ENCODE peak calls at places on chromosomes 16 and 17, in five cellular contexts. One of them, this sample, is unnamed.

GRCh38 chr16:68722119-68723024 is 14.7 kb upstream of the CDH1 start:
- DNase-seq in neural progenitor cell: no peak
- DNase-seq in NCI-H82: peak; percentile 47
- DNase-seq in mesothelial cell of epicardium: no peak
- DNase-seq in CD4-positive, alpha-beta T cell: no peak
- DNase-seq in this sample: no peak

GRCh38 chr17:83203073-83203471 is 123.7 kb downstream of the METRNL start:
- DNase-seq in neural progenitor cell: no peak
- DNase-seq in NCI-H82: no peak
- DNase-seq in mesothelial cell of epicardium: no peak
- DNase-seq in CD4-positive, alpha-beta T cell: no peak
- DNase-seq in this sample: peak; percentile 39

GRCh38 chr16:68592466-68593337 is 52.4 kb upstream of the CDH3 start:
- DNase-seq in neural progenitor cell: no peak
- DNase-seq in NCI-H82: no peak
- DNase-seq in mesothelial cell of epicardium: no peak
- DNase-seq in CD4-positive, alpha-beta T cell: no peak
- DNase-seq in this sample: no peak

GRCh38 chr16:4190934-4191333 is 50.9 kb downstream of the SRL start:
- DNase-seq in neural progenitor cell: no peak
- DNase-seq in NCI-H82: no peak
- DNase-seq in mesothelial cell of epicardium: no peak
- DNase-seq in CD4-positive, alpha-beta T cell: no peak
- DNase-seq in this sample: no peak

GRCh38 chr17:35257080-35257701 is 14.3 kb downstream of the SLFN5 start:
- DNase-seq in neural progenitor cell: no peak
- DNase-seq in NCI-H82: no peak
- DNase-seq in mesothelial cell of epicardium: no peak
- DNase-seq in CD4-positive, alpha-beta T cell: no peak
- DNase-seq in this sample: no peak

GRCh38 chr16:88287219-88287618 is 95.5 kb upstream of the ZNF469 start:
- DNase-seq in neural progenitor cell: no peak
- DNase-seq in NCI-H82: peak; percentile 1
- DNase-seq in mesothelial cell of epicardium: no peak
- DNase-seq in CD4-positive, alpha-beta T cell: no peak
- DNase-seq in this sample: peak; percentile 17

GRCh38 chr17:76469991-76470739 is 2.8 kb downstream of the AANAT start:
- DNase-seq in neural progenitor cell: no peak
- DNase-seq in NCI-H82: no peak
- DNase-seq in mesothelial cell of epicardium: no peak
- DNase-seq in CD4-positive, alpha-beta T cell: no peak
- DNase-seq in this sample: no peak

GRCh38 chr17:57858838-57859237 is 9.0 kb upstream of the MRPS23 start:
- DNase-seq in neural progenitor cell: no peak
- DNase-seq in NCI-H82: no peak
- DNase-seq in mesothelial cell of epicardium: no peak
- DNase-seq in CD4-positive, alpha-beta T cell: no peak
- DNase-seq in this sample: no peak

GRCh38 chr16:54280751-54281150 is 5.8 kb downstream of the IRX3 start:
- DNase-seq in neural progenitor cell: no peak
- DNase-seq in NCI-H82: no peak
- DNase-seq in mesothelial cell of epicardium: no peak
- DNase-seq in CD4-positive, alpha-beta T cell: no peak
- DNase-seq in this sample: no peak

GRCh38 chr17:4968166-4968915 is 724 bp upstream of the SPAG7 start:
- DNase-seq in neural progenitor cell: peak; percentile 90
- DNase-seq in NCI-H82: peak; percentile 49
- DNase-seq in mesothelial cell of epicardium: no peak
- DNase-seq in CD4-positive, alpha-beta T cell: peak; percentile 37
- DNase-seq in this sample: peak; percentile 53

GRCh38 chr17:9844153-9844552 is 18.4 kb downstream of the GLP2R start:
- DNase-seq in neural progenitor cell: no peak
- DNase-seq in NCI-H82: no peak
- DNase-seq in mesothelial cell of epicardium: no peak
- DNase-seq in CD4-positive, alpha-beta T cell: no peak
- DNase-seq in this sample: no peak

GRCh38 chr16:1331712-1332617 is 1.5 kb upstream of the BAIAP3 start:
- DNase-seq in neural progenitor cell: peak; percentile 85
- DNase-seq in NCI-H82: peak; percentile 50
- DNase-seq in mesothelial cell of epicardium: no peak
- DNase-seq in CD4-positive, alpha-beta T cell: no peak
- DNase-seq in this sample: peak; percentile 42

GRCh38 chr17:6491071-6491700 is 46.9 kb downstream of the PIMREG start:
- DNase-seq in neural progenitor cell: peak; percentile 57
- DNase-seq in NCI-H82: no peak
- DNase-seq in mesothelial cell of epicardium: no peak
- DNase-seq in CD4-positive, alpha-beta T cell: no peak
- DNase-seq in this sample: no peak

GRCh38 chr17:82942166-82943130 is 102.6 kb upstream of the ZNF750 start:
- DNase-seq in neural progenitor cell: no peak
- DNase-seq in NCI-H82: no peak
- DNase-seq in mesothelial cell of epicardium: no peak
- DNase-seq in CD4-positive, alpha-beta T cell: no peak
- DNase-seq in this sample: no peak

GRCh38 chr16:19167710-19168172 is 299 bp upstream of the SYT17 start:
- DNase-seq in neural progenitor cell: peak; percentile 92
- DNase-seq in NCI-H82: peak; percentile 86
- DNase-seq in mesothelial cell of epicardium: peak; percentile 61
- DNase-seq in CD4-positive, alpha-beta T cell: no peak
- DNase-seq in this sample: peak; percentile 60

GRCh38 chr16:71347146-71347545 is 11.4 kb upstream of the CALB2 start:
- DNase-seq in neural progenitor cell: no peak
- DNase-seq in NCI-H82: no peak
- DNase-seq in mesothelial cell of epicardium: no peak
- DNase-seq in CD4-positive, alpha-beta T cell: no peak
- DNase-seq in this sample: no peak

GRCh38 chr17:36980281-36980761 is 31.6 kb downstream of the AATF start:
- DNase-seq in neural progenitor cell: peak; percentile 19
- DNase-seq in NCI-H82: peak; percentile 83
- DNase-seq in mesothelial cell of epicardium: no peak
- DNase-seq in CD4-positive, alpha-beta T cell: no peak
- DNase-seq in this sample: no peak

GRCh38 chr16:30699615-30700099 is 686 bp downstream of the SRCAP start:
- DNase-seq in neural progenitor cell: no peak
- DNase-seq in NCI-H82: no peak
- DNase-seq in mesothelial cell of epicardium: no peak
- DNase-seq in CD4-positive, alpha-beta T cell: no peak
- DNase-seq in this sample: no peak

GRCh38 chr17:48892940-48893645 is 506 bp downstream of the ATP5MC1 start:
- DNase-seq in neural progenitor cell: no peak
- DNase-seq in NCI-H82: peak; percentile 55
- DNase-seq in mesothelial cell of epicardium: no peak
- DNase-seq in CD4-positive, alpha-beta T cell: no peak
- DNase-seq in this sample: no peak

GRCh38 chr16:87314990-87315420 is 2.2 kb downstream of the C16orf95 start:
- DNase-seq in neural progenitor cell: no peak
- DNase-seq in NCI-H82: peak; percentile 19
- DNase-seq in mesothelial cell of epicardium: no peak
- DNase-seq in CD4-positive, alpha-beta T cell: no peak
- DNase-seq in this sample: no peak

GRCh38 chr17:28575126-28575795 is 1.4 kb downstream of the ALDOC start:
- DNase-seq in neural progenitor cell: peak; percentile 17
- DNase-seq in NCI-H82: peak; percentile 28
- DNase-seq in mesothelial cell of epicardium: no peak
- DNase-seq in CD4-positive, alpha-beta T cell: no peak
- DNase-seq in this sample: no peak

GRCh38 chr16:57166951-57167350 is 18.9 kb downstream of the PSME3IP1 start:
- DNase-seq in neural progenitor cell: no peak
- DNase-seq in NCI-H82: no peak
- DNase-seq in mesothelial cell of epicardium: no peak
- DNase-seq in CD4-positive, alpha-beta T cell: no peak
- DNase-seq in this sample: no peak

GRCh38 chr17:28528329-28529011 is 22.3 kb downstream of the FOXN1 start:
- DNase-seq in neural progenitor cell: peak; percentile 71
- DNase-seq in NCI-H82: no peak
- DNase-seq in mesothelial cell of epicardium: no peak
- DNase-seq in CD4-positive, alpha-beta T cell: no peak
- DNase-seq in this sample: no peak

GRCh38 chr17:7632492-7632894 is 2.6 kb downstream of the SHBG start:
- DNase-seq in neural progenitor cell: peak; percentile 70
- DNase-seq in NCI-H82: peak; percentile 86
- DNase-seq in mesothelial cell of epicardium: no peak
- DNase-seq in CD4-positive, alpha-beta T cell: no peak
- DNase-seq in this sample: peak; percentile 46

GRCh38 chr17:81621494-81622230 is 15.2 kb downstream of the NPLOC4 start:
- DNase-seq in neural progenitor cell: no peak
- DNase-seq in NCI-H82: no peak
- DNase-seq in mesothelial cell of epicardium: no peak
- DNase-seq in CD4-positive, alpha-beta T cell: no peak
- DNase-seq in this sample: no peak

GRCh38 chr16:23765933-23766332 is 11.1 kb downstream of the CHP2 start:
- DNase-seq in neural progenitor cell: no peak
- DNase-seq in NCI-H82: no peak
- DNase-seq in mesothelial cell of epicardium: no peak
- DNase-seq in CD4-positive, alpha-beta T cell: no peak
- DNase-seq in this sample: no peak

GRCh38 chr17:57106107-57106835 is 21.2 kb downstream of the AKAP1 start:
- DNase-seq in neural progenitor cell: peak; percentile 50
- DNase-seq in NCI-H82: peak; percentile 82
- DNase-seq in mesothelial cell of epicardium: no peak
- DNase-seq in CD4-positive, alpha-beta T cell: no peak
- DNase-seq in this sample: no peak

GRCh38 chr16:633336-634050 is 2.6 kb downstream of the METTL26 start:
- DNase-seq in neural progenitor cell: no peak
- DNase-seq in NCI-H82: no peak
- DNase-seq in mesothelial cell of epicardium: no peak
- DNase-seq in CD4-positive, alpha-beta T cell: no peak
- DNase-seq in this sample: no peak

GRCh38 chr16:80914379-80915078 is 92.2 kb downstream of the CMC2 start:
- DNase-seq in neural progenitor cell: no peak
- DNase-seq in NCI-H82: no peak
- DNase-seq in mesothelial cell of epicardium: no peak
- DNase-seq in CD4-positive, alpha-beta T cell: no peak
- DNase-seq in this sample: no peak

GRCh38 chr17:32794533-32795246 is 82.2 kb downstream of the MYO1D start:
- DNase-seq in neural progenitor cell: no peak
- DNase-seq in NCI-H82: no peak
- DNase-seq in mesothelial cell of epicardium: no peak
- DNase-seq in CD4-positive, alpha-beta T cell: no peak
- DNase-seq in this sample: no peak

GRCh38 chr17:29620271-29620670 is 2.4 kb downstream of the CORO6 start:
- DNase-seq in neural progenitor cell: no peak
- DNase-seq in NCI-H82: no peak
- DNase-seq in mesothelial cell of epicardium: no peak
- DNase-seq in CD4-positive, alpha-beta T cell: no peak
- DNase-seq in this sample: no peak

GRCh38 chr17:40063915-40064531 is 1.3 kb downstream of the THRA start:
- DNase-seq in neural progenitor cell: no peak
- DNase-seq in NCI-H82: peak; percentile 45
- DNase-seq in mesothelial cell of epicardium: no peak
- DNase-seq in CD4-positive, alpha-beta T cell: no peak
- DNase-seq in this sample: no peak

GRCh38 chr16:68331879-68332410 is 21.1 kb downstream of the PRMT7 start:
- DNase-seq in neural progenitor cell: no peak
- DNase-seq in NCI-H82: no peak
- DNase-seq in mesothelial cell of epicardium: no peak
- DNase-seq in CD4-positive, alpha-beta T cell: no peak
- DNase-seq in this sample: no peak

GRCh38 chr16:55056585-55057520 is 126.2 kb downstream of the IRX5 start:
- DNase-seq in neural progenitor cell: peak; percentile 84
- DNase-seq in NCI-H82: peak; percentile 33
- DNase-seq in mesothelial cell of epicardium: no peak
- DNase-seq in CD4-positive, alpha-beta T cell: no peak
- DNase-seq in this sample: peak; percentile 2

This sample was measured in activated T-cell treated with anti-CD3 and anti-CD28 coated beads, Interleukin-2, amount 50 U/mL, for 72 hours.